ENCODE peak calls at places on chromosomes 1 and 21, in ten cellular contexts. S is GM19239, F is caudate nucleus, O is NAMALWA, I is AG04450, G is amniotic stem cell, H is adrenal gland, B is nucleus accumbens, Y is T47D, J is NCI-H1092 treated with DMSO at 0.1 percent for 48 hours. N is an unnamed sample.

GRCh38 chr1:201861448-201861847 is 27.2 kb upstream of the SHISA4 start:
- DNase-seq in J (no peak), F (no peak), I (no peak), G (no peak), S (no peak), O (no peak), Y (no peak), H (no peak), B (no peak), N (no peak)

GRCh38 chr1:84603941-84604830 is 29.9 kb upstream of the CTBS start:
- DNase-seq in I (no peak), G (peak; percentile 92), S (no peak), J (no peak), B (no peak), F (no peak), O (no peak), H (peak; percentile 48), Y (peak; percentile 78), N (no peak)

GRCh38 chr1:8970870-8971337 is 25.2 kb downstream of the CA6 start:
- DNase-seq in B (no peak), J (no peak), S (peak; percentile 20), F (no peak), Y (no peak), H (no peak), G (no peak), I (no peak), O (no peak), N (no peak)

GRCh38 chr21:35599164-35599563 is 461.2 kb downstream of the SETD4 start:
- DNase-seq in G (no peak), H (peak; percentile 32), Y (no peak), S (no peak), J (no peak), O (no peak), F (no peak), B (no peak), I (no peak), N (no peak)

GRCh38 chr1:9655127-9655723 is 3.7 kb downstream of the PIK3CD start:
- DNase-seq in O (peak; percentile 85), F (no peak), B (no peak), S (no peak), J (no peak), I (no peak), H (no peak), G (no peak), Y (no peak), N (no peak)

GRCh38 chr1:28573564-28573963 is 18.5 kb upstream of the RAB42 start:
- DNase-seq in H (no peak), S (no peak), F (no peak), O (no peak), J (no peak), B (no peak), I (no peak), G (no peak), Y (no peak), N (no peak)

GRCh38 chr1:154407021-154407865 is 2.1 kb downstream of the IL6R start:
- DNase-seq in B (no peak), F (no peak), G (no peak), H (no peak), S (peak; percentile 35), Y (peak; percentile 32), J (no peak), I (no peak), O (peak; percentile 76), N (no peak)

GRCh38 chr1:184158911-184159701 is 107.6 kb downstream of the TSEN15 start:
- DNase-seq in Y (no peak), S (no peak), I (no peak), J (no peak), H (no peak), G (no peak), B (no peak), F (no peak), O (no peak), N (no peak)

GRCh38 chr21:37101384-37101783 is 28.3 kb downstream of the TTC3 start:
- DNase-seq in H (no peak), G (no peak), O (no peak), Y (no peak), J (no peak), B (no peak), I (no peak), F (no peak), S (no peak), N (no peak)

GRCh38 chr1:94955767-94956632 is 29.1 kb upstream of the CNN3 start:
- DNase-seq in S (no peak), J (no peak), O (no peak), Y (peak; percentile 76), I (no peak), H (peak; percentile 77), F (no peak), G (no peak), B (no peak), N (no peak)

GRCh38 chr1:20732071-20732587 is 374 bp downstream of the SH2D5 start:
- DNase-seq in F (peak; percentile 78), Y (no peak), O (peak; percentile 66), H (peak; percentile 50), B (no peak), S (peak; percentile 76), G (peak; percentile 19), J (peak; percentile 80), I (peak; percentile 44), N (peak; percentile 47)

GRCh38 chr1:75764057-75764655 is 21.9 kb upstream of the RABGGTB start:
- DNase-seq in J (no peak), B (no peak), I (no peak), Y (no peak), H (no peak), F (no peak), G (no peak), O (peak; percentile 23), S (no peak), N (no peak)

GRCh38 chr1:42419449-42419848 is 36.4 kb downstream of the ZMYND12 start:
- DNase-seq in S (no peak), G (no peak), F (no peak), H (no peak), O (no peak), I (no peak), B (no peak), J (peak; percentile 88), Y (no peak), N (peak; percentile 22)

GRCh38 chr1:244353572-244354091 is 98.1 kb downstream of the ADSS2 start:
- DNase-seq in B (no peak), G (peak; percentile 72), F (peak; percentile 36), I (peak; percentile 83), O (no peak), Y (no peak), J (no peak), S (no peak), H (peak; percentile 65), N (peak; percentile 68)